ENCODE peak calls at places on chromosomes 11 and 22, in six cellular contexts. P is esophagus squamous epithelium, K is sigmoid colon, V is spleen, R is left ventricle myocardium inferior, T is A549. B is an unnamed sample. For H3K9me3, the result is how much of the 10 kb centered on the place peaks cover.

GRCh38 chr11:63945482-63946163 is 6.8 kb downstream of the NAA40 start:
- DNase-seq in V (no peak), P (no peak), K (peak), R (peak), T (peak), B (peak)

GRCh38 chr22:50678651-50679521 is 6.3 kb downstream of the SHANK3 start:
- DNase-seq in V (peak), P (no peak), K (no peak), R (no peak), T (no peak), B (no peak)

GRCh38 chr22:44500623-44501022 is 2.6 kb upstream of the RTL6 start:
- DNase-seq in T (no peak), K (no peak), V (no peak), R (no peak), P (no peak), B (no peak)

GRCh38 chr11:5831196-5831829 is 10.4 kb downstream of the OR52E6 start:
- DNase-seq in K (no peak), P (no peak), T (no peak), R (no peak), V (no peak), B (no peak)

GRCh38 chr11:112229159-112229558 is 2.9 kb downstream of the PTS start:
- DNase-seq in P (no peak), V (no peak), T (no peak), R (no peak), K (no peak), B (no peak)

GRCh38 chr11:120057595-120058581 is 80.0 kb downstream of the TRIM29 start:
- DNase-seq in T (no peak), R (no peak), V (no peak), P (no peak), K (no peak), B (no peak)

GRCh38 chr11:44311339-44312261 is 1.7 kb upstream of the ALX4 start:
- DNase-seq in T (no peak), V (no peak), K (no peak), R (no peak), P (no peak), B (no peak)

GRCh38 chr11:7540830-7541555 is 27.2 kb downstream of the PPFIBP2 start:
- DNase-seq in T (no peak), K (no peak), P (no peak), V (no peak), R (no peak), B (no peak)

GRCh38 chr11:123286761-123287160 is 91.7 kb upstream of the CLMP start:
- DNase-seq in T (no peak), R (no peak), V (no peak), P (no peak), K (no peak), B (no peak)

GRCh38 chr11:76140912-76141574 is 65.3 kb downstream of the WNT11 start:
- DNase-seq in V (no peak), R (peak), T (no peak), P (no peak), K (no peak), B (peak)

GRCh38 chr22:45456811-45457210 is 43.3 kb downstream of the RIBC2 start:
- DNase-seq in T (no peak), R (no peak), P (no peak), V (no peak), K (no peak), B (no peak)

GRCh38 chr11:1888347-1888753 is 3.3 kb downstream of the PRR33 start:
- DNase-seq in V (no peak), R (no peak), K (peak), P (no peak), T (no peak), B (no peak)

GRCh38 chr11:31424652-31425051 is 55.0 kb downstream of the DNAJC24 start:
- DNase-seq in T (no peak), R (no peak), P (no peak), K (no peak), V (no peak), B (no peak)

GRCh38 chr11:111406589-111406988 is 27.5 kb upstream of the POU2AF1 start:
- DNase-seq in R (no peak), T (no peak), P (no peak), K (no peak), V (no peak), B (no peak)

GRCh38 chr11:11471196-11471595 is 118.1 kb upstream of the CSNK2A3 start:
- DNase-seq in R (no peak), T (no peak), P (no peak), K (no peak), V (no peak), B (no peak)

GRCh38 chr11:6468712-6469495 is 4.8 kb downstream of the TRIM3 start:
- DNase-seq in T (no peak), R (peak), V (peak), K (peak), P (no peak), B (peak)

GRCh38 chr11:9568854-9569587 is 4.4 kb upstream of the WEE1 start:
- DNase-seq in V (no peak), R (peak), P (no peak), T (peak), K (peak), B (peak)

GRCh38 chr11:134521001-134521400 is 109.0 kb upstream of the B3GAT1 start:
- DNase-seq in R (no peak), K (no peak), V (peak), T (no peak), P (no peak), B (no peak)

GRCh38 chr22:20865869-20866445 is 7.2 kb downstream of the SNAP29 start:
- DNase-seq in P (no peak), V (no peak), T (no peak), K (no peak), R (no peak), B (no peak)

GRCh38 chr22:20868225-20868944 is 9.6 kb downstream of the SNAP29 start:
- DNase-seq in P (no peak), K (no peak), T (no peak), V (no peak), R (no peak), B (no peak)

GRCh38 chr22:20867179-20868099 is 8.6 kb downstream of the SNAP29 start:
- DNase-seq in R (peak), K (peak), V (no peak), T (no peak), P (no peak), B (peak)

GRCh38 chr22:20865331-20865730 is 6.5 kb downstream of the SNAP29 start:
- DNase-seq in V (no peak), P (no peak), K (no peak), T (no peak), R (no peak), B (no peak)

GRCh38 chr22:20866716-20867115 is 7.9 kb downstream of the SNAP29 start:
- DNase-seq in V (no peak), T (no peak), P (no peak), K (no peak), R (no peak), B (no peak)
- H3K27ac ChIP-seq in V (peak), T (no peak), P (no peak), K (peak), R (peak), B (peak)

GRCh38 chr22:49576241-49577141 is 251.2 kb downstream of the BRD1 start:
- DNase-seq in P (no peak), V (peak), K (peak), T (no peak), R (no peak), B (no peak)
- H3K9me3 ChIP-seq in P (under half), V (under half), K (under half), T (under half), R (under half), B (under half)

GRCh38 chr11:67563354-67564114 is 20.1 kb upstream of the GSTP1 start:
- DNase-seq in P (no peak), V (no peak), R (peak), K (peak), T (no peak), B (peak)
- H3K27ac ChIP-seq in P (no peak), V (no peak), R (peak), K (peak), T (peak), B (no peak)

DNA sequence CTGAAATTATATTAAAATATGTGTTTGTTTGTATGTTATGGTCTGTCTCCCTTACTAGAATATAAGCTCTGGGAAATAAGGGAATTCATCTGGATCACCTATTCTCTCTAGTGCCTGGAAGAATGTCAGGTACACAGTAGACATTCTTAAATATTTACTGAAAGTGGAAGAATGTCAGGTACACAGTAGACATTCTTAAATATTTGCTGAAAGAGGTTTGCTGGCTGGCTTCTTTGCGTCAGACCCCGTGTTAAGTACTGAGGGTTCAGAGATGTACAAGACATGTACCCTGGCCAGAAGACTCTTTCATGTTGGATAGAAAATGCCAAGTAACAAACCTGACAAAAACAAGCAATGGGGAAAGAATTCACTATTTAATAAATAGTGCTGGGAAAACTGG is 199.1 kb downstream of the INSC start:
- DNase-seq in P (no peak), R (no peak), K (no peak), T (no peak), V (no peak), B (no peak)
- H3K9me3 ChIP-seq in P (under half), R (under half), K (under half), T (under half), V (under half), B (under half)

DNA sequence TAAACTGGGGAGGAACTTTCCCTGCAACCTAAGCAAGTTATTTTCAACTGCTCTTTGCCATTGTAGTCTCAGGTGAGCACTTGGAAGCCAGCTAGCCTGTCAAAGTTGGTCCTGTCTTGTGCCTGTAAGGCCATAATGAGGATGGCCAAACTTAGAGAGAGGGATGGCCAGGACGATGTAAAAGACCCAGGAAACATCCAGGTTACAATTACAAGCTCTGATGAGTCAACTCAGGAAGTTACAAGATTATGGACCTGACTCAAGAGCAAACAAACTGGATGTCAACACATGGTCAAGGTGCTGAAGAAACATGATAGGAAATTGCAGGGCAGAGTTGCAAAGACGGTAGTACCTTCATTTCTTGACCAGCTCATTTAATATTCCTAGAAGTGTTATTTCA is 1.6 kb downstream of the GTPBP1 start:
- DNase-seq in P (no peak), K (no peak), T (peak), R (no peak), V (no peak), B (no peak)
- H3K27ac ChIP-seq in P (peak), K (peak), T (peak), R (peak), V (peak), B (peak)

GRCh38 chr22:49278357-49278756 is 549.3 kb downstream of the BRD1 start:
- DNase-seq in K (no peak), T (no peak), P (no peak), V (no peak), R (no peak), B (no peak)

GRCh38 chr22:49284389-49284788 is 543.3 kb downstream of the BRD1 start:
- DNase-seq in V (peak), R (no peak), P (no peak), T (no peak), K (peak), B (no peak)

GRCh38 chr22:49282596-49282995 is 545.1 kb downstream of the BRD1 start:
- DNase-seq in P (no peak), R (no peak), V (no peak), T (no peak), K (peak), B (no peak)

GRCh38 chr22:49284931-49285330 is 542.7 kb downstream of the BRD1 start:
- DNase-seq in R (no peak), T (no peak), V (no peak), K (no peak), P (no peak), B (no peak)

DNA sequence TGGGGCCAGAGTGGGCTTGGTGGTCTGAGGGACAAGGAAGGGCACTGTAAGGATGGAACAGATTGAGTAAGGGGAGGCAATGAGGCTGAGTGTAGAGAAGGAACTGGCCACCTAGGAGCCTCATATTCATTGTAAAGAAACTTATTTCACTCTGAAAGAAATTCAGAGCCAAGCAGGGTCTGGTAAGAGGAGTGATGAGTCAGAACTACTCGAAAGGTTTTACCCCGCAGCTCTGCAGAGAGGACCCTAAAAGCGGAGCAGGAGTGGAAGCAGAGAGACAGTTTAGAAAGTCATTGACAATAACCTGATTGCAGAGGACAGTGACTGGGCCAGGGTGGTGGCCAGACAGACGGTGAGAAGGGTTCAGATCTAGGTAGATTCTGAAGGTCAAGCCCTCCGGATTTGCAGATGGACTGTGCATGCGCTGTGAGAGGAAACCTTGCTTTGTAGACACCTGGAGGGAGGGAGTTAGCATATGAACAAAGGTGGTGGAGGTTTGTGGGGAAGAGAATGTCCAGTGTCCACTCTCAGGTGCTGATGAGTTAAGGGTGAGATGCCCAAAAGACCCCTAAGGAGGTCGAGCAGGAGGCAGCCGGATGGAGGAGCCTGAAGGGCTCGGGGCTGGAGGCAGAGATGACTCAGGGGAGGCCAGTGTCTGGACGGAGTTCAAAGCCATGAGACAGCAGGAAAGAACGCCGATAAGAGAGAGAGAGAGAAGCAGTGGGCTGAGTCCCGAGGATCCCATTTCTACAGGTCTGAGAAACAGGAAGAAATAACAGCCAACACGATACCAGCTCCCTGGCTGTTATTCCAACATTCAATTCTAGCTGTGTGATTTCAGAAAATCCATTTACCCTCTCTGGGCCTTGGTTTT is 546.0 kb downstream of the BRD1 start:
- DNase-seq in P (no peak), V (peak), K (no peak), T (peak), R (no peak), B (no peak)
- H3K9me3 ChIP-seq in P (under half), V (under half), K (under half), T (under half), R (under half), B (under half)

DNA sequence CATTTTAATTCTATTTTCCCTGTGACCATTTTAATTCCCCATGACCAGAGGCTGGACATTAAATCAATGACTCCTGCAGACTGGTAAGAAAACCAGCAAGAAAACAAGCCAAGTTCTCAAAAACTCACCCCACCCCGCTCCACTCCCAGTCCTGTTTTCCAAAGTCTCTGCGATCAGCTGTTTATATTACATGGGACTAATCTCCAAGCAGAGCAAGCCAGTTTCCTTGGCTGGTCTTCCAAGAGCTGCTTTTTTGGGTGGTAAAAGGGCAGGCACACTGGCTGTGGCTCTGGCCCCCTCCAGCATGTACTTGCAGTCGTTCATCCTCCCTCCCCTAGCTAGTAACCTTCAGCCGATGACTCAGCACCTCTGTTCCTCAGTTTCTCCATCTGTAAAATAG is 97.9 kb downstream of the RRAS2 start:
- DNase-seq in V (no peak), T (no peak), R (no peak), K (no peak), P (no peak), B (no peak)
- H3K27ac ChIP-seq in V (no peak), T (no peak), R (no peak), K (no peak), P (no peak), B (no peak)

DNA sequence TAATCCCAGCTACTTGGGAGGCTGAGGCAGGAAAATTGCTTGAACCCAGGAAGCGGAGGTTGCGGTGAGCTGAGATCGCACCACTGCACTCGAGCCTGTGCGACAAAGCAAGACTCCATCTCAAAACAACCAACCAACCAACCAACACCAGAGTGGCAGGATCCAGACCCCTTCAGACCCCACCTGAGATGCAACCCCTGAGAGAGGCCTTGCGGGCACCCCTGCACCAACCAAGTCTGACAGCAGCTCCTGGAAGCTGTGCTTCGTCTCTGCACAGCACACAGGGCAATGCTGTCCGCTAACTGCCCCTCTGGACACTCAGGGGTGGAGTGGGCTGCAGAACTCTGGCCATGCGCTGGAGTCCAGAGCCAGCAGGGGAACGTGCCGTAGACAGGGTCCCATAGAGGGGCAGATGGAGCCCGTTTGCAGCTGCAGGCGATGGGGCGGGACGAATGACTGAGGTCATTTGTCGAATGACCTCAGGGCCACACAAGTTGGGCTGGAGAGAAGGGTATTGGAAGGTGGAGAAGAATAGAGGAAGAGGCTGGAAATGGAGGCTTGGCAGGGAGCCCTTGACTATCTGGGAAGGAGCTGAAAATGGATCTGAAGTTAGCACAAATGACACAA is 199.5 kb downstream of the CTTN start:
- DNase-seq in V (no peak), K (no peak), T (no peak), R (no peak), P (no peak), B (no peak)
- H3K9me3 ChIP-seq in V (under half), K (under half), T (under half), R (under half), P (under half), B (under half)